ENCODE peak calls at places on chromosomes 6 and 20, in nine cellular contexts. S is ovary; W is lung; U is heart right ventricle; K is left ventricle myocardium inferior; C is CD8-positive, alpha-beta memory T cell; R is thyroid gland; L is transverse colon; N is IMR-90. V is an unnamed sample.

GRCh38 chr6:167568407-167569024 is 243.6 kb downstream of the TTLL2 start:
- DNase-seq in R (no peak), L (no peak), U (no peak), N (no peak), C (no peak), W (no peak), K (no peak), S (no peak), V (no peak)

GRCh38 chr6:168124161-168124560 is 45.1 kb upstream of the FRMD1 start:
- DNase-seq in R (no peak), N (no peak), U (no peak), K (no peak), C (no peak), W (no peak), L (no peak), S (no peak), V (no peak)

GRCh38 chr6:16372029-16372776 is 133.8 kb downstream of the GMPR start:
- DNase-seq in S (no peak), K (no peak), W (no peak), C (no peak), L (no peak), R (no peak), N (no peak), U (no peak), V (peak; percentile 12)

GRCh38 chr20:13683833-13684232 is 45.1 kb upstream of the TASP1 start:
- DNase-seq in R (peak; percentile 24), N (no peak), L (no peak), K (no peak), S (no peak), C (no peak), U (no peak), W (no peak), V (no peak)

GRCh38 chr6:26554669-26555504 is 16.7 kb downstream of the HMGN4 start:
- DNase-seq in C (no peak), K (peak; percentile 34), N (peak; percentile 68), U (no peak), R (peak; percentile 31), W (no peak), S (peak; percentile 62), L (peak; percentile 29), V (no peak)

GRCh38 chr6:112691289-112691688 is 344.2 kb downstream of the RFPL4B start:
- DNase-seq in N (peak; percentile 91), S (no peak), U (peak; percentile 13), W (no peak), R (no peak), C (no peak), K (no peak), L (no peak), V (no peak)

GRCh38 chr20:25223765-25224720 is 23.8 kb upstream of the PYGB start:
- DNase-seq in N (no peak), W (no peak), R (no peak), L (no peak), U (no peak), S (no peak), C (no peak), K (no peak), V (no peak)

GRCh38 chr6:107670792-107671199 is 153.3 kb downstream of the SCML4 start:
- DNase-seq in W (peak; percentile 47), U (peak; percentile 84), S (no peak), R (peak; percentile 21), N (peak; percentile 67), C (no peak), L (peak; percentile 41), K (peak; percentile 64), V (peak; percentile 22)

GRCh38 chr6:20124545-20124944 is 87.7 kb downstream of the MBOAT1 start:
- DNase-seq in U (no peak), L (no peak), K (no peak), R (no peak), S (no peak), C (no peak), N (no peak), W (no peak), V (no peak)

GRCh38 chr6:20128018-20128417 is 84.3 kb downstream of the MBOAT1 start:
- DNase-seq in R (no peak), N (no peak), S (no peak), L (no peak), K (no peak), U (no peak), C (no peak), W (no peak), V (no peak)

GRCh38 chr6:20129290-20130088 is 82.8 kb downstream of the MBOAT1 start:
- DNase-seq in S (no peak), U (no peak), W (no peak), L (no peak), R (no peak), N (peak; percentile 10), C (no peak), K (no peak), V (peak; percentile 4)

GRCh38 chr6:20126102-20126752 is 86.0 kb downstream of the MBOAT1 start:
- DNase-seq in W (no peak), L (no peak), U (no peak), N (no peak), C (no peak), K (no peak), R (peak; percentile 23), S (no peak), V (no peak)

DNA sequence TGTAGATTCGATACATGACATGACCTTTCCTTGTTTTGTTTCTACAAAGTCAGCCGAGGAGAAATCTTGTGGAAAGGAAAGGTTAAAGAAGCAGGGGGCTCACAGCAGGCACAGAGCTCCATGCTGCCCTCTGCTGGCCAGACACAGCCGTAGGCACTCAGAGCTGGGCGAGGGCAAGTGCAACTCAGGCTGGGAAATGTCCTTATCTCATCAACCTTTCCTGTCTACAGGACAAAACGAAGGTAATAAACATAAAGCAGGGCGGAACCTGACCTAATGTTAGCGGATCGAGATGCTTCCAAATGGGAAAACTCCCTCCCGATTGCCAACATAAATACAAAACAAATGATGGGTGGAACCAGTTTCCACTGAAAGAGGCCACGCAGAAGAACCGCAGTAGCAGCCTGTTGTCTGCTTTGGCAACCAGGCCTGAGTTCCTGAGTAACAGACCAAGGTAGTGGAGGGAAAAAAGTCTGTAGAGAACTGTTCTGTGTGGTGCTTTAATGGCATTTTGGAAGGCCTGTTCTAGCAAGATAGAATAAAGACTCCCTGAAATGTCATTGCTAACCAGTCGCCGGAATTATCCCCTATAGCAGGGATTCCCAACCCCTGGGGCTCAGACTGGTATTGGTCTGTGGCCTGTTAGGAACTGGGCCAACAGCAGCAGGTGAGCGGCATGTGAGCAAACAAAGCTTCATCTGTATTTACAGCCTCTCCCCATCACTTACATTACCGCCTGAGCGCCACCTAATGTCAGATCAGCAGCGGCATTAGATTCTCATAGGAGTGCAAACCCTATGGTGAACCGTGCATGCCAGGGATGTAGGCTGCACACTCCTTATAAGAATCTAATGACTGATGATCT is 85.2 kb downstream of the MBOAT1 start:
- DNase-seq in C (peak; percentile 60), K (peak; percentile 69), U (peak; percentile 51), W (peak; percentile 54), S (peak; percentile 78), L (peak; percentile 81), R (peak; percentile 79), N (peak; percentile 44), V (peak; percentile 89)
- H3K9me3 ChIP-seq in C (no peaks in the 10 kb centered on the region), K (no peaks in the 10 kb centered on the region), U (no peaks in the 10 kb centered on the region), W (no peaks in the 10 kb centered on the region), S (no peaks in the 10 kb centered on the region), L (no peaks in the 10 kb centered on the region), R (no peaks in the 10 kb centered on the region), N (no peaks in the 10 kb centered on the region), V (no peaks in the 10 kb centered on the region)

DNA sequence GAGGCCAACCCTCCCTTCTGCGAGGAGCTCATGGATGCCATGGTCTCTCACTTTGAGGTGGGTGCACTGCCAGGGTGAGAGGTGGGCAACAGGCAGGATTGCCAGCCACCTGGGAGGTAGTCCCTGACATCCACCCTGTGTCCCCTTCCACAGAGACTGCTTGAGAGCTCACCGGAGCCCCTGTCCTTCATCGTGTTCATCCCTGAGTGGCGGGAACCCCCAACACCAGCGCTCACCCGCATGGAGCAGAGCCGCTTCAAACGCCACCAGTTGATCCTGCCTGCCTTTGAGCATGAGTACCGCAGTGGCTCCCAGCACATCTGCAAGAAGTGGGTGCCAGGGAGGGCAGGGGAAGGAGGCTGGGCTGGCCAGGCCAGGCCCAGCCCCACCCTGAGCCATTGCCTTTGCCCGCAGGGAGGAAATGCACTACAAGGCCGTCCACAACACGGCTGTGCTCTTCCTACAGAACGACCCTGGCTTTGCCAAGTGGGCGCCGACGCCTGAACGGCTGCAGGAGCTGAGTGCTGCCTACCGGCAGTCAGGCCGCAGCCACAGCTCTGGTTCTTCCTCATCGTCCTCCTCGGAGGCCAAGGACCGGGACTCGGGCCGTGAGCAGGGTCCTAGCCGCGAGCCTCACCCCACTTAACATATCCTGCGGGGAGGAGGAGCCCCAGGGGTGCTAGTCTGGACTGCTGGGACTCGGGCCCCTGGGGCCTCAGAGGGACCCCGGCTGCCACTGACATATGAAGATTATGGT is 12.8 kb downstream of the PCIF1 start:
- DNase-seq in N (no peak), L (no peak), K (no peak), R (no peak), S (no peak), C (no peak), W (no peak), U (no peak), V (no peak)
- H3K36me3 ChIP-seq in N (peaks cover 89% of the 10 kb centered on the region), L (peaks cover 65% of the 10 kb centered on the region), K (peaks cover 100% of the 10 kb centered on the region), R (peaks cover 93% of the 10 kb centered on the region), S (no peaks in the 10 kb centered on the region), C (peaks cover 87% of the 10 kb centered on the region), W (peaks cover 24% of the 10 kb centered on the region), U (peaks cover 16% of the 10 kb centered on the region), V (peaks cover 70% of the 10 kb centered on the region)

GRCh38 chr20:39861381-39861780 is 827.7 kb downstream of the MAFB start:
- DNase-seq in K (no peak), N (no peak), U (no peak), R (no peak), W (no peak), C (no peak), S (no peak), L (no peak), V (no peak)

GRCh38 chr20:39857188-39857587 is 831.8 kb downstream of the MAFB start:
- DNase-seq in R (no peak), K (no peak), W (no peak), N (no peak), U (no peak), C (no peak), S (no peak), L (no peak), V (no peak)

GRCh38 chr20:39865446-39865845 is 823.6 kb downstream of the MAFB start:
- DNase-seq in W (no peak), S (no peak), U (no peak), C (no peak), K (no peak), R (no peak), L (no peak), N (no peak), V (no peak)

GRCh38 chr20:39862613-39863012 is 826.4 kb downstream of the MAFB start:
- DNase-seq in C (no peak), L (no peak), U (no peak), S (no peak), N (no peak), R (no peak), W (no peak), K (no peak), V (peak; percentile 36)
- H3K4me3 ChIP-seq in C (no peak overlapping the region), L (no peak overlapping the region), U (no peak overlapping the region), S (no peak overlapping the region), N (no peak overlapping the region), R (no peak overlapping the region), W (no peak overlapping the region), K (no peak overlapping the region), V (no peak overlapping the region)

GRCh38 chr20:31860431-31861345 is 9.6 kb downstream of the DUSP15 start:
- DNase-seq in S (peak; percentile 31), K (no peak), L (peak; percentile 20), W (no peak), N (no peak), U (no peak), R (peak; percentile 40), C (no peak), V (peak; percentile 55)

GRCh38 chr20:31859998-31860380 is 10.3 kb downstream of the DUSP15 start:
- DNase-seq in R (no peak), L (no peak), N (no peak), K (no peak), C (no peak), W (no peak), U (no peak), S (no peak), V (no peak)

GRCh38 chr20:31861346-31862156 is 8.8 kb downstream of the DUSP15 start:
- DNase-seq in R (peak; percentile 54), N (peak; percentile 36), S (peak; percentile 77), L (peak; percentile 61), K (peak; percentile 59), C (peak; percentile 67), U (peak; percentile 57), W (peak; percentile 48), V (peak; percentile 71)

GRCh38 chr20:31857861-31858835 is 12.2 kb downstream of the DUSP15 start:
- DNase-seq in W (no peak), K (no peak), S (peak; percentile 20), N (no peak), R (no peak), L (no peak), C (no peak), U (no peak), V (no peak)

DNA sequence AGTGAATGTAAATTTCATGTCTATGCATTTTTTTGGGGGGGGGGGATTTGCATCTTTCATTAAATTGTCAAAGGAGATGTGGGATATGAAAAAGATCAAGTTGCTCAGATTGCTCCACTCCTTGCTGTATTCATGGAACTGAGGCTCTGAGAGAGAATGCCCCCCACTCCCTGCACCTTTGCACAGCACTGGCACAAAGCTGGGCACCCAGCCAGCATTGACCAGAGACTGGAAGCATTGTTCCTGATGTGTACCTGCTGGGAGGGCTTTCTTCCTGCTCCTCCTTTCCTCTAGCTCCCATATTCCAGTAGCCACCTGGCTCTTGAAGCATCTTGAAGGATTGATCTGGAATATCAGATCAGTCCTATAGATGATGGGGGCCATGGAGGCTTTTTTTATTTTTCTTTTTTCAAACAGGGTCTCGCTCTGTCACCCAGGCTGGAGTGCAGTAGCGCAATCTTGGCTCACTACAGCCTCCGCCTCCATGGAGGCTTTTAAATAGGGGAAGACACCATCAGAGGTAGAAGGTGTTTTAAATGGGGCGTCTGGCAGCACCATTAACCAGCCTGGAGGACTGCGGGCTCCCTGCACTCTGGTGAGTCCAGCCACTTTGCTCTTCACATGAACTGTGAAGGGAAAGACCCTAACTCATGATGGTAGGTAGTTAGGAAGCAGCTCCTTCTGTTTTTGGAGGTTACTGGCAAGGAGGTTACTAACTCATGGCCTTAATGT is 10.9 kb downstream of the DUSP15 start:
- DNase-seq in K (no peak), C (no peak), R (no peak), U (no peak), N (no peak), L (no peak), S (peak; percentile 24), W (no peak), V (no peak)
- H3K9me3 ChIP-seq in K (no peaks in the 10 kb centered on the region), C (no peaks in the 10 kb centered on the region), R (no peaks in the 10 kb centered on the region), U (no peaks in the 10 kb centered on the region), N (no peaks in the 10 kb centered on the region), L (no peaks in the 10 kb centered on the region), S (no peaks in the 10 kb centered on the region), W (no peaks in the 10 kb centered on the region), V (no peaks in the 10 kb centered on the region)

V was measured in cardiac muscle cell.